ENCODE peak calls at places on chromosomes 4 and X, in ten cellular contexts. E is lower lobe of right lung; Q is NCI-H2171 treated with DMSO at 0.1 percent for 48 hours; L is activated CD4-positive, alpha-beta T cell treated with anti-CD3 and anti-CD28 coated beads, Interleukin-2, amount 10 ng/mL, durations not matched to agents 7 days and 5 days; D is Right ventricle myocardium inferior; W is NCI-H1694; C is left lung; S is B cell; O is RPMI8226; Y is AG10803. P is an unnamed sample.
A peak's percentile ranks its signal among the peaks of the same experiment; 100 is the strongest.

GRCh38 chr4:89745708-89746107 is 91.3 kb downstream of the SNCA start:
- DNase-seq in C (no peak), S (no peak), Y (no peak), L (no peak), D (no peak), Q (no peak), E (no peak), O (no peak), W (no peak), P (no peak)

GRCh38 chrX:37959212-37960021 is 46.9 kb upstream of the SYTL5 start:
- DNase-seq in C (no peak), E (no peak), Y (no peak), O (no peak), D (no peak), L (no peak), S (no peak), W (no peak), Q (no peak), P (no peak)

GRCh38 chr4:163048447-163048846 is 118.2 kb downstream of the NAF1 start:
- DNase-seq in D (no peak), L (peak; percentile 14), Y (peak; percentile 33), C (no peak), Q (no peak), E (no peak), W (no peak), O (peak; percentile 36), S (peak; percentile 22), P (peak; percentile 54)

GRCh38 chrX:53244610-53245009 is 19.6 kb upstream of the KDM5C start:
- DNase-seq in W (no peak), S (no peak), L (no peak), O (no peak), E (no peak), Q (no peak), C (no peak), D (no peak), Y (no peak), P (no peak)

GRCh38 chr4:663438-664428 is 10.3 kb downstream of the ATP5ME start:
- DNase-seq in E (peak; percentile 86), O (no peak), L (peak; percentile 81), C (peak; percentile 92), Y (no peak), S (peak; percentile 97), W (peak; percentile 25), D (peak; percentile 83), Q (peak; percentile 66), P (peak; percentile 79)

GRCh38 chrX:17580529-17581155 is 156.7 kb upstream of the SCML1 start:
- DNase-seq in E (no peak), L (no peak), Y (peak; percentile 83), W (no peak), S (no peak), Q (no peak), D (no peak), O (no peak), C (no peak), P (no peak)

GRCh38 chr4:185035284-185035683 is 17.0 kb downstream of the HELT start:
- DNase-seq in Y (no peak), D (no peak), Q (no peak), L (no peak), E (no peak), O (no peak), W (no peak), C (no peak), S (no peak), P (no peak)

GRCh38 chr4:159248383-159249178 is 145.7 kb downstream of the RAPGEF2 start:
- DNase-seq in W (peak; percentile 45), O (no peak), C (no peak), Q (peak; percentile 47), D (no peak), S (no peak), L (no peak), E (no peak), Y (peak; percentile 84), P (no peak)

GRCh38 chr4:172708184-172708583 is 460.4 kb upstream of the GALNT7 start:
- DNase-seq in Q (no peak), W (no peak), O (no peak), E (no peak), D (no peak), S (no peak), L (no peak), C (no peak), Y (no peak), P (no peak)

GRCh38 chrX:103012945-103013344 is 51.0 kb downstream of the BEX1 start:
- DNase-seq in C (no peak), Y (no peak), O (no peak), L (no peak), S (no peak), Q (no peak), D (no peak), E (no peak), W (no peak), P (no peak)

P was measured in islet precursor cell.